ENCODE peak calls at places on chromosomes 1 and 21, in four cellular contexts. M is Panc1; G is SJSA1; W is stimulated activated CD8-positive, alpha-beta memory T cell treated with anti-CD3 and anti-CD28 coated beads, Interleukin-15, amount 100 ng/mL, for 24 hours. R is an unnamed sample.

GRCh38 chr1:26771643-26772321 is 16.0 kb upstream of the PIGV start:
- DNase-seq in M (peak; percentile 64), G (peak; percentile 98), W (no peak), R (no peak)

GRCh38 chr1:151222130-151222529 is 23.8 kb downstream of the PIP5K1A start:
- DNase-seq in M (no peak), G (no peak), W (no peak), R (no peak)

GRCh38 chr1:65292861-65293593 is 16.3 kb upstream of the DNAJC6 start:
- DNase-seq in M (no peak), G (no peak), W (no peak), R (no peak)

GRCh38 chr1:6858586-6858985 is 73.3 kb downstream of the CAMTA1 start:
- DNase-seq in M (no peak), G (no peak), W (no peak), R (no peak)

GRCh38 chr1:203317429-203318228 is 12.3 kb downstream of the BTG2 start:
- DNase-seq in M (no peak), G (no peak), W (no peak), R (no peak)

GRCh38 chr1:232974971-232975370 is 24.6 kb downstream of the NTPCR start:
- DNase-seq in M (no peak), G (no peak), W (no peak), R (no peak)

GRCh38 chr1:20729155-20729931 is 3.2 kb downstream of the SH2D5 start:
- DNase-seq in M (no peak), G (no peak), W (no peak), R (peak; percentile 32)

GRCh38 chr1:57040831-57041230 is 75.0 kb upstream of the C8B start:
- DNase-seq in M (no peak), G (no peak), W (no peak), R (no peak)

GRCh38 chr1:2103266-2103900 is 53.2 kb downstream of the PRKCZ start:
- DNase-seq in M (no peak), G (no peak), W (no peak), R (no peak)

GRCh38 chr1:202286622-202287097 is 55.1 kb downstream of the UBE2T start:
- DNase-seq in M (no peak), G (no peak), W (no peak), R (no peak)

GRCh38 chr21:39984613-39985012 is 117.4 kb downstream of the PCP4 start:
- DNase-seq in M (no peak), G (no peak), W (no peak), R (no peak)

R was measured in mesothelial cell of epicardium.